ENCODE peak calls at places on chromosomes 16 and 17, in six cellular contexts. One of them, this sample, is unnamed.

GRCh38 chr16:22184615-22184968 is 21.5 kb upstream of the EEF2K start:
- DNase-seq in A172: no peak
- DNase-seq in stromal cell of bone marrow: no peak
- DNase-seq in NCI-H1930: no peak
- DNase-seq in left ventricle myocardium inferior: no peak
- DNase-seq in KG1: no peak
- DNase-seq in this sample: no peak

GRCh38 chr17:16932611-16933010 is 39.3 kb downstream of the TNFRSF13B start:
- DNase-seq in left ventricle myocardium inferior: no peak
- DNase-seq in A172: no peak
- DNase-seq in KG1: no peak
- DNase-seq in stromal cell of bone marrow: no peak
- DNase-seq in NCI-H1930: no peak
- DNase-seq in this sample: no peak

GRCh38 chr16:59907671-59908070 is 1173.6 kb upstream of the GOT2 start:
- DNase-seq in A172: no peak
- DNase-seq in left ventricle myocardium inferior: no peak
- DNase-seq in stromal cell of bone marrow: no peak
- DNase-seq in NCI-H1930: no peak
- DNase-seq in KG1: no peak
- DNase-seq in this sample: no peak

GRCh38 chr17:313911-314613 is 38.5 kb downstream of the RPH3AL start:
- DNase-seq in left ventricle myocardium inferior: no peak
- DNase-seq in KG1: no peak
- DNase-seq in stromal cell of bone marrow: no peak
- DNase-seq in A172: no peak
- DNase-seq in NCI-H1930: no peak
- DNase-seq in this sample: no peak

GRCh38 chr17:82960419-82961271 is 118.8 kb upstream of the METRNL start:
- DNase-seq in left ventricle myocardium inferior: peak; percentile 23
- DNase-seq in A172: no peak
- DNase-seq in NCI-H1930: no peak
- DNase-seq in stromal cell of bone marrow: no peak
- DNase-seq in KG1: no peak
- DNase-seq in this sample: no peak

GRCh38 chr17:32881054-32881453 is 4.1 kb upstream of the MYO1D start:
- DNase-seq in NCI-H1930: no peak
- DNase-seq in A172: no peak
- DNase-seq in KG1: no peak
- DNase-seq in stromal cell of bone marrow: no peak
- DNase-seq in left ventricle myocardium inferior: no peak
- DNase-seq in this sample: no peak

GRCh38 chr16:64773184-64773583 is 348.7 kb downstream of the CDH11 start:
- DNase-seq in left ventricle myocardium inferior: no peak
- DNase-seq in NCI-H1930: no peak
- DNase-seq in A172: no peak
- DNase-seq in KG1: no peak
- DNase-seq in stromal cell of bone marrow: no peak
- DNase-seq in this sample: no peak

GRCh38 chr16:11425140-11425539 is 79.9 kb downstream of the RMI2 start:
- DNase-seq in KG1: no peak
- DNase-seq in left ventricle myocardium inferior: no peak
- DNase-seq in stromal cell of bone marrow: no peak
- DNase-seq in NCI-H1930: no peak
- DNase-seq in A172: no peak
- DNase-seq in this sample: no peak

GRCh38 chr17:65198653-65199382 is 61.6 kb downstream of the RGS9 start:
- DNase-seq in NCI-H1930: peak; percentile 25
- DNase-seq in KG1: peak; percentile 27
- DNase-seq in stromal cell of bone marrow: peak; percentile 26
- DNase-seq in A172: peak; percentile 63
- DNase-seq in left ventricle myocardium inferior: no peak
- DNase-seq in this sample: no peak

GRCh38 chr16:2096853-2097620 is 38.7 kb downstream of the PKD1 start:
- DNase-seq in A172: no peak
- DNase-seq in NCI-H1930: no peak
- DNase-seq in KG1: no peak
- DNase-seq in stromal cell of bone marrow: no peak
- DNase-seq in left ventricle myocardium inferior: no peak
- DNase-seq in this sample: no peak

GRCh38 chr16:15865742-15866141 is 8.9 kb upstream of the MYH11 start:
- DNase-seq in stromal cell of bone marrow: no peak
- DNase-seq in left ventricle myocardium inferior: no peak
- DNase-seq in A172: no peak
- DNase-seq in NCI-H1930: no peak
- DNase-seq in KG1: no peak
- DNase-seq in this sample: no peak

GRCh38 chr17:64498308-64499203 is 1.7 kb upstream of the POLG2 start:
- DNase-seq in left ventricle myocardium inferior: no peak
- DNase-seq in stromal cell of bone marrow: no peak
- DNase-seq in NCI-H1930: no peak
- DNase-seq in A172: no peak
- DNase-seq in KG1: no peak
- DNase-seq in this sample: no peak

GRCh38 chr17:59406808-59407381 is 75.4 kb downstream of the YPEL2 start:
- DNase-seq in KG1: no peak
- DNase-seq in NCI-H1930: no peak
- DNase-seq in left ventricle myocardium inferior: no peak
- DNase-seq in stromal cell of bone marrow: peak; percentile 45
- DNase-seq in A172: peak; percentile 10
- DNase-seq in this sample: peak; percentile 75

GRCh38 chr17:56699186-56699895 is 105.8 kb downstream of the NOG start:
- DNase-seq in stromal cell of bone marrow: peak; percentile 74
- DNase-seq in NCI-H1930: no peak
- DNase-seq in A172: peak; percentile 100
- DNase-seq in left ventricle myocardium inferior: peak; percentile 19
- DNase-seq in KG1: no peak
- DNase-seq in this sample: peak; percentile 97

GRCh38 chr17:77772461-77772897 is 186.0 kb upstream of the TNRC6C start:
- DNase-seq in NCI-H1930: no peak
- DNase-seq in stromal cell of bone marrow: no peak
- DNase-seq in left ventricle myocardium inferior: peak; percentile 63
- DNase-seq in A172: peak; percentile 56
- DNase-seq in KG1: no peak
- DNase-seq in this sample: no peak

GRCh38 chr16:86740298-86740697 is 161.9 kb downstream of the FOXL1 start:
- DNase-seq in stromal cell of bone marrow: no peak
- DNase-seq in A172: no peak
- DNase-seq in NCI-H1930: no peak
- DNase-seq in left ventricle myocardium inferior: no peak
- DNase-seq in KG1: no peak
- DNase-seq in this sample: no peak

GRCh38 chr17:50989149-50989548 is 123.0 kb upstream of the TOB1 start:
- DNase-seq in stromal cell of bone marrow: no peak
- DNase-seq in NCI-H1930: no peak
- DNase-seq in A172: no peak
- DNase-seq in left ventricle myocardium inferior: no peak
- DNase-seq in KG1: no peak
- DNase-seq in this sample: no peak

GRCh38 chr17:77331161-77331864 is 190.5 kb downstream of the SEC14L1 start:
- DNase-seq in NCI-H1930: peak; percentile 79
- DNase-seq in stromal cell of bone marrow: peak; percentile 81
- DNase-seq in A172: peak; percentile 93
- DNase-seq in KG1: peak; percentile 88
- DNase-seq in left ventricle myocardium inferior: peak; percentile 92
- DNase-seq in this sample: peak; percentile 79

GRCh38 chr17:31060814-31061550 is 33.8 kb upstream of the NF1 start:
- DNase-seq in stromal cell of bone marrow: no peak
- DNase-seq in KG1: no peak
- DNase-seq in A172: no peak
- DNase-seq in NCI-H1930: no peak
- DNase-seq in left ventricle myocardium inferior: no peak
- DNase-seq in this sample: no peak

GRCh38 chr16:2009302-2009711 is 314 bp downstream of the ZNF598 start:
- DNase-seq in stromal cell of bone marrow: no peak
- DNase-seq in left ventricle myocardium inferior: peak; percentile 22
- DNase-seq in KG1: no peak
- DNase-seq in NCI-H1930: no peak
- DNase-seq in A172: no peak
- DNase-seq in this sample: no peak

GRCh38 chr16:55207679-55208294 is 116.2 kb upstream of the IRX6 start:
- DNase-seq in stromal cell of bone marrow: no peak
- DNase-seq in NCI-H1930: no peak
- DNase-seq in left ventricle myocardium inferior: no peak
- DNase-seq in KG1: no peak
- DNase-seq in A172: no peak
- DNase-seq in this sample: no peak

GRCh38 chr16:14286381-14287230 is 215.5 kb downstream of the MRTFB start:
- DNase-seq in A172: no peak
- DNase-seq in NCI-H1930: peak; percentile 26
- DNase-seq in left ventricle myocardium inferior: no peak
- DNase-seq in KG1: no peak
- DNase-seq in stromal cell of bone marrow: no peak
- DNase-seq in this sample: no peak

GRCh38 chr17:65254166-65254565 is 117.0 kb downstream of the RGS9 start:
- DNase-seq in NCI-H1930: no peak
- DNase-seq in stromal cell of bone marrow: no peak
- DNase-seq in A172: peak; percentile 48
- DNase-seq in left ventricle myocardium inferior: no peak
- DNase-seq in KG1: no peak
- DNase-seq in this sample: no peak

GRCh38 chr17:66040402-66040801 is 151.5 kb downstream of the CEP112 start:
- DNase-seq in stromal cell of bone marrow: no peak
- DNase-seq in A172: no peak
- DNase-seq in KG1: no peak
- DNase-seq in left ventricle myocardium inferior: no peak
- DNase-seq in NCI-H1930: no peak
- DNase-seq in this sample: no peak

GRCh38 chr17:50155115-50155819 is 4.8 kb upstream of the PPP1R9B start:
- DNase-seq in NCI-H1930: no peak
- DNase-seq in A172: no peak
- DNase-seq in stromal cell of bone marrow: peak; percentile 64
- DNase-seq in KG1: no peak
- DNase-seq in left ventricle myocardium inferior: no peak
- DNase-seq in this sample: no peak

GRCh38 chr16:77171750-77172635 is 19.0 kb upstream of the MON1B start:
- DNase-seq in left ventricle myocardium inferior: no peak
- DNase-seq in NCI-H1930: peak; percentile 31
- DNase-seq in stromal cell of bone marrow: peak; percentile 35
- DNase-seq in A172: peak; percentile 62
- DNase-seq in KG1: peak; percentile 51
- DNase-seq in this sample: peak; percentile 11

GRCh38 chr17:66755101-66755943 is 79.6 kb upstream of the CACNG5 start:
- DNase-seq in stromal cell of bone marrow: no peak
- DNase-seq in left ventricle myocardium inferior: no peak
- DNase-seq in KG1: no peak
- DNase-seq in A172: no peak
- DNase-seq in NCI-H1930: no peak
- DNase-seq in this sample: no peak

GRCh38 chr17:36977568-36977967 is 28.8 kb downstream of the AATF start:
- DNase-seq in KG1: no peak
- DNase-seq in NCI-H1930: no peak
- DNase-seq in A172: no peak
- DNase-seq in stromal cell of bone marrow: no peak
- DNase-seq in left ventricle myocardium inferior: no peak
- DNase-seq in this sample: no peak

GRCh38 chr17:73787036-73787720 is 142.9 kb upstream of the SDK2 start:
- DNase-seq in NCI-H1930: no peak
- DNase-seq in left ventricle myocardium inferior: no peak
- DNase-seq in KG1: no peak
- DNase-seq in A172: no peak
- DNase-seq in stromal cell of bone marrow: no peak
- DNase-seq in this sample: no peak

GRCh38 chr17:65485388-65486299 is 75.8 kb downstream of the AXIN2 start:
- DNase-seq in NCI-H1930: no peak
- DNase-seq in A172: no peak
- DNase-seq in KG1: no peak
- DNase-seq in left ventricle myocardium inferior: peak; percentile 43
- DNase-seq in stromal cell of bone marrow: peak; percentile 43
- DNase-seq in this sample: no peak

GRCh38 chr16:81405702-81406113 is 38.9 kb upstream of the CMIP start:
- DNase-seq in NCI-H1930: no peak
- DNase-seq in stromal cell of bone marrow: peak; percentile 8
- DNase-seq in KG1: no peak
- DNase-seq in left ventricle myocardium inferior: no peak
- DNase-seq in A172: peak; percentile 97
- DNase-seq in this sample: peak; percentile 41

GRCh38 chr17:71327376-71328059 is 793.3 kb upstream of the SOX9 start:
- DNase-seq in KG1: no peak
- DNase-seq in A172: peak; percentile 26
- DNase-seq in left ventricle myocardium inferior: no peak
- DNase-seq in stromal cell of bone marrow: peak; percentile 57
- DNase-seq in NCI-H1930: no peak
- DNase-seq in this sample: no peak

GRCh38 chr16:51003850-51004566 is 147.1 kb downstream of the SALL1 start:
- DNase-seq in left ventricle myocardium inferior: no peak
- DNase-seq in stromal cell of bone marrow: no peak
- DNase-seq in A172: no peak
- DNase-seq in NCI-H1930: no peak
- DNase-seq in KG1: no peak
- DNase-seq in this sample: no peak

GRCh38 chr16:19033761-19034160 is 33.7 kb upstream of the COQ7 start:
- DNase-seq in A172: no peak
- DNase-seq in NCI-H1930: no peak
- DNase-seq in KG1: no peak
- DNase-seq in stromal cell of bone marrow: no peak
- DNase-seq in left ventricle myocardium inferior: no peak
- DNase-seq in this sample: no peak

GRCh38 chr17:55086635-55087058 is 118.1 kb downstream of the STXBP4 start:
- DNase-seq in stromal cell of bone marrow: peak; percentile 77
- DNase-seq in A172: peak; percentile 77
- DNase-seq in left ventricle myocardium inferior: no peak
- DNase-seq in KG1: no peak
- DNase-seq in NCI-H1930: no peak
- DNase-seq in this sample: peak; percentile 34

GRCh38 chr16:28596840-28597691 is at the start of gene SULT1A2:
- DNase-seq in KG1: no peak
- DNase-seq in A172: no peak
- DNase-seq in stromal cell of bone marrow: no peak
- DNase-seq in left ventricle myocardium inferior: no peak
- DNase-seq in NCI-H1930: no peak
- DNase-seq in this sample: no peak